ENCODE peak calls at places on chromosomes 1 and 21, in six cellular contexts. One of them, this sample, is unnamed.

GRCh38 chr1:32988665-32989064 is 24.1 kb upstream of the RNF19B start:
- DNase-seq in ovary: no peak
- DNase-seq in uterus: no peak
- DNase-seq in choroid plexus epithelial cell: peak; percentile 90
- DNase-seq in CD8-positive, alpha-beta T cell: no peak
- DNase-seq in cardiac muscle cell: no peak
- DNase-seq in this sample: no peak

GRCh38 chr1:226029568-226030225 is 30.6 kb upstream of the SDE2 start:
- DNase-seq in choroid plexus epithelial cell: no peak
- DNase-seq in CD8-positive, alpha-beta T cell: no peak
- DNase-seq in uterus: no peak
- DNase-seq in cardiac muscle cell: no peak
- DNase-seq in ovary: no peak
- DNase-seq in this sample: no peak

GRCh38 chr1:25562101-25562927 is 18.9 kb downstream of the LDLRAP1 start:
- DNase-seq in uterus: no peak
- DNase-seq in ovary: no peak
- DNase-seq in cardiac muscle cell: no peak
- DNase-seq in CD8-positive, alpha-beta T cell: peak; percentile 90
- DNase-seq in choroid plexus epithelial cell: no peak
- DNase-seq in this sample: no peak

GRCh38 chr1:235697517-235697916 is 47.9 kb upstream of the GNG4 start:
- DNase-seq in cardiac muscle cell: no peak
- DNase-seq in uterus: no peak
- DNase-seq in ovary: no peak
- DNase-seq in CD8-positive, alpha-beta T cell: no peak
- DNase-seq in choroid plexus epithelial cell: no peak
- DNase-seq in this sample: no peak

GRCh38 chr1:78797108-78797781 is 147.6 kb downstream of the IFI44 start:
- DNase-seq in CD8-positive, alpha-beta T cell: no peak
- DNase-seq in ovary: no peak
- DNase-seq in cardiac muscle cell: no peak
- DNase-seq in choroid plexus epithelial cell: no peak
- DNase-seq in uterus: no peak
- DNase-seq in this sample: no peak

GRCh38 chr1:107926436-107927080 is 38.4 kb downstream of the VAV3 start:
- DNase-seq in ovary: no peak
- DNase-seq in cardiac muscle cell: no peak
- DNase-seq in uterus: no peak
- DNase-seq in choroid plexus epithelial cell: peak; percentile 37
- DNase-seq in CD8-positive, alpha-beta T cell: no peak
- DNase-seq in this sample: no peak

GRCh38 chr1:228274452-228275153 is 66.8 kb downstream of the OBSCN start:
- DNase-seq in ovary: peak; percentile 28
- DNase-seq in uterus: no peak
- DNase-seq in CD8-positive, alpha-beta T cell: no peak
- DNase-seq in choroid plexus epithelial cell: no peak
- DNase-seq in cardiac muscle cell: no peak
- DNase-seq in this sample: no peak

GRCh38 chr21:30340714-30341573 is 3.5 kb upstream of the KRTAP27-1 start:
- DNase-seq in cardiac muscle cell: peak; percentile 65
- DNase-seq in uterus: no peak
- DNase-seq in choroid plexus epithelial cell: peak; percentile 72
- DNase-seq in ovary: no peak
- DNase-seq in CD8-positive, alpha-beta T cell: peak; percentile 7
- DNase-seq in this sample: no peak

GRCh38 chr1:155379180-155379876 is 58.6 kb downstream of the RUSC1 start:
- DNase-seq in ovary: no peak
- DNase-seq in cardiac muscle cell: peak; percentile 5
- DNase-seq in uterus: no peak
- DNase-seq in CD8-positive, alpha-beta T cell: no peak
- DNase-seq in choroid plexus epithelial cell: peak; percentile 93
- DNase-seq in this sample: peak; percentile 55

GRCh38 chr1:238401138-238401537 is 510.4 kb upstream of the ZP4 start:
- DNase-seq in CD8-positive, alpha-beta T cell: no peak
- DNase-seq in choroid plexus epithelial cell: no peak
- DNase-seq in cardiac muscle cell: no peak
- DNase-seq in uterus: no peak
- DNase-seq in ovary: no peak
- DNase-seq in this sample: no peak

GRCh38 chr1:17587693-17588047 is 48.2 kb downstream of the ARHGEF10L start:
- DNase-seq in choroid plexus epithelial cell: peak; percentile 55
- DNase-seq in CD8-positive, alpha-beta T cell: no peak
- DNase-seq in uterus: no peak
- DNase-seq in cardiac muscle cell: peak; percentile 56
- DNase-seq in ovary: no peak
- DNase-seq in this sample: peak; percentile 67

GRCh38 chr1:101291562-101292035 is 54.8 kb downstream of the S1PR1 start:
- DNase-seq in uterus: no peak
- DNase-seq in CD8-positive, alpha-beta T cell: no peak
- DNase-seq in choroid plexus epithelial cell: peak; percentile 96
- DNase-seq in ovary: no peak
- DNase-seq in cardiac muscle cell: peak; percentile 30
- DNase-seq in this sample: peak; percentile 71

GRCh38 chr1:48744032-48744431 is 32.7 kb downstream of the BEND5 start:
- DNase-seq in ovary: no peak
- DNase-seq in cardiac muscle cell: no peak
- DNase-seq in uterus: no peak
- DNase-seq in choroid plexus epithelial cell: no peak
- DNase-seq in CD8-positive, alpha-beta T cell: no peak
- DNase-seq in this sample: no peak

GRCh38 chr1:3773572-3774502 is 1.3 kb downstream of the SMIM1 start:
- DNase-seq in choroid plexus epithelial cell: no peak
- DNase-seq in cardiac muscle cell: no peak
- DNase-seq in CD8-positive, alpha-beta T cell: no peak
- DNase-seq in ovary: peak; percentile 44
- DNase-seq in uterus: no peak
- DNase-seq in this sample: no peak

GRCh38 chr1:40919475-40920011 is 57.4 kb upstream of the CITED4 start:
- DNase-seq in ovary: no peak
- DNase-seq in choroid plexus epithelial cell: no peak
- DNase-seq in cardiac muscle cell: no peak
- DNase-seq in CD8-positive, alpha-beta T cell: no peak
- DNase-seq in uterus: no peak
- DNase-seq in this sample: no peak

GRCh38 chr1:234123867-234124266 is 219.4 kb downstream of the SLC35F3 start:
- DNase-seq in CD8-positive, alpha-beta T cell: no peak
- DNase-seq in ovary: no peak
- DNase-seq in cardiac muscle cell: no peak
- DNase-seq in uterus: no peak
- DNase-seq in choroid plexus epithelial cell: no peak
- DNase-seq in this sample: no peak

GRCh38 chr1:171245458-171246064 is 2.7 kb upstream of the FMO1 start:
- DNase-seq in cardiac muscle cell: peak; percentile 58
- DNase-seq in CD8-positive, alpha-beta T cell: peak; percentile 16
- DNase-seq in ovary: no peak
- DNase-seq in choroid plexus epithelial cell: peak; percentile 72
- DNase-seq in uterus: no peak
- DNase-seq in this sample: no peak

GRCh38 chr21:38057626-38058025 is 141.4 kb upstream of the KCNJ6 start:
- DNase-seq in cardiac muscle cell: no peak
- DNase-seq in ovary: no peak
- DNase-seq in choroid plexus epithelial cell: no peak
- DNase-seq in uterus: no peak
- DNase-seq in CD8-positive, alpha-beta T cell: no peak
- DNase-seq in this sample: no peak

GRCh38 chr1:69693921-69694320 is 126.2 kb downstream of the LRRC7 start:
- DNase-seq in cardiac muscle cell: no peak
- DNase-seq in ovary: no peak
- DNase-seq in choroid plexus epithelial cell: no peak
- DNase-seq in CD8-positive, alpha-beta T cell: no peak
- DNase-seq in uterus: no peak
- DNase-seq in this sample: no peak

GRCh38 chr1:57727121-57727520 is 303.3 kb upstream of the DAB1 start:
- DNase-seq in ovary: no peak
- DNase-seq in choroid plexus epithelial cell: no peak
- DNase-seq in cardiac muscle cell: no peak
- DNase-seq in CD8-positive, alpha-beta T cell: no peak
- DNase-seq in uterus: no peak
- DNase-seq in this sample: no peak

GRCh38 chr1:26754086-26754874 is 33.5 kb upstream of the PIGV start:
- DNase-seq in ovary: no peak
- DNase-seq in CD8-positive, alpha-beta T cell: no peak
- DNase-seq in cardiac muscle cell: no peak
- DNase-seq in uterus: no peak
- DNase-seq in choroid plexus epithelial cell: no peak
- DNase-seq in this sample: no peak

GRCh38 chr1:245153081-245153644 is 1.6 kb upstream of the KIF26B start:
- DNase-seq in uterus: peak; percentile 42
- DNase-seq in choroid plexus epithelial cell: peak; percentile 88
- DNase-seq in cardiac muscle cell: peak; percentile 89
- DNase-seq in ovary: peak; percentile 63
- DNase-seq in CD8-positive, alpha-beta T cell: peak; percentile 67
- DNase-seq in this sample: no peak

GRCh38 chr1:66446261-66447001 is 87.5 kb upstream of the SGIP1 start:
- DNase-seq in cardiac muscle cell: peak; percentile 74
- DNase-seq in uterus: no peak
- DNase-seq in ovary: no peak
- DNase-seq in CD8-positive, alpha-beta T cell: peak; percentile 34
- DNase-seq in choroid plexus epithelial cell: peak; percentile 86
- DNase-seq in this sample: peak; percentile 39

GRCh38 chr21:32520885-32521735 is 64.2 kb downstream of the TCP10L start:
- DNase-seq in cardiac muscle cell: no peak
- DNase-seq in uterus: peak; percentile 91
- DNase-seq in ovary: peak; percentile 84
- DNase-seq in choroid plexus epithelial cell: peak; percentile 98
- DNase-seq in CD8-positive, alpha-beta T cell: no peak
- DNase-seq in this sample: peak; percentile 97

GRCh38 chr1:160397651-160398050 is 2.7 kb upstream of the VANGL2 start:
- DNase-seq in choroid plexus epithelial cell: no peak
- DNase-seq in CD8-positive, alpha-beta T cell: no peak
- DNase-seq in uterus: no peak
- DNase-seq in cardiac muscle cell: no peak
- DNase-seq in ovary: no peak
- DNase-seq in this sample: no peak
- TF ChIP-seq CTCF in choroid plexus epithelial cell: no peak
- TF ChIP-seq CTCF in CD8-positive, alpha-beta T cell: no peak
- TF ChIP-seq CTCF in uterus: no peak
- TF ChIP-seq CTCF in cardiac muscle cell: no peak
- TF ChIP-seq CTCF in ovary: no peak
- TF ChIP-seq CTCF in this sample: no peak

DNA sequence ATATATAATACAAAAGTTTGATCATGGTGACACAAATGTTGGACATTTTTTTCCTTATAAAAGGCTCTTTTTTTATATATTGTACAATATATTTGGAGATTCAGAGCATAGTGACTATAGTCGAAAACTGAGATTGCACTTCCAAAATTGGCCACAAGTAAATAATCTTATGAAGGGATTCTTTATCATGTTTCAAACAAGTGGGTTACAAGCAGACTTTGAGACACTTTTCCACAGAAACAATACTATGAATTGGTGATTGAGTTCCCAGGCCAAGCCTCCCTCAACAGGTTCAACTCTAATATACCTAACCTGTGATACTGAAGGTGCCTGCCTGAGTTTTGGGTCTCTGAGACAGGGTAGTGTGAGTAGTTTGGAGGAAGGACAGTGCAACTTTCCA is 13.8 kb downstream of the LEPR start:
- DNase-seq in CD8-positive, alpha-beta T cell: no peak
- DNase-seq in choroid plexus epithelial cell: peak; percentile 11
- DNase-seq in ovary: no peak
- DNase-seq in uterus: no peak
- DNase-seq in cardiac muscle cell: no peak
- DNase-seq in this sample: no peak
- TF ChIP-seq CTCF in CD8-positive, alpha-beta T cell: no peak
- TF ChIP-seq CTCF in choroid plexus epithelial cell: no peak
- TF ChIP-seq CTCF in ovary: no peak
- TF ChIP-seq CTCF in uterus: no peak
- TF ChIP-seq CTCF in cardiac muscle cell: peak; percentile 23
- TF ChIP-seq CTCF in this sample: no peak

GRCh38 chr1:211580303-211580687 is 1.3 kb upstream of the SLC30A1 start:
- DNase-seq in choroid plexus epithelial cell: no peak
- DNase-seq in uterus: no peak
- DNase-seq in CD8-positive, alpha-beta T cell: no peak
- DNase-seq in cardiac muscle cell: no peak
- DNase-seq in ovary: no peak
- DNase-seq in this sample: no peak

GRCh38 chr1:211579434-211580302 is 707 bp upstream of the SLC30A1 start:
- DNase-seq in uterus: no peak
- DNase-seq in CD8-positive, alpha-beta T cell: peak; percentile 80
- DNase-seq in ovary: no peak
- DNase-seq in cardiac muscle cell: peak; percentile 93
- DNase-seq in choroid plexus epithelial cell: no peak
- DNase-seq in this sample: no peak

GRCh38 chr1:211581521-211581920 is 2.6 kb upstream of the SLC30A1 start:
- DNase-seq in choroid plexus epithelial cell: peak; percentile 65
- DNase-seq in cardiac muscle cell: no peak
- DNase-seq in CD8-positive, alpha-beta T cell: no peak
- DNase-seq in ovary: no peak
- DNase-seq in uterus: peak; percentile 45
- DNase-seq in this sample: peak; percentile 64

GRCh38 chr1:211586538-211586937 is 7.6 kb upstream of the SLC30A1 start:
- DNase-seq in cardiac muscle cell: no peak
- DNase-seq in choroid plexus epithelial cell: no peak
- DNase-seq in CD8-positive, alpha-beta T cell: no peak
- DNase-seq in ovary: no peak
- DNase-seq in uterus: no peak
- DNase-seq in this sample: no peak

DNA sequence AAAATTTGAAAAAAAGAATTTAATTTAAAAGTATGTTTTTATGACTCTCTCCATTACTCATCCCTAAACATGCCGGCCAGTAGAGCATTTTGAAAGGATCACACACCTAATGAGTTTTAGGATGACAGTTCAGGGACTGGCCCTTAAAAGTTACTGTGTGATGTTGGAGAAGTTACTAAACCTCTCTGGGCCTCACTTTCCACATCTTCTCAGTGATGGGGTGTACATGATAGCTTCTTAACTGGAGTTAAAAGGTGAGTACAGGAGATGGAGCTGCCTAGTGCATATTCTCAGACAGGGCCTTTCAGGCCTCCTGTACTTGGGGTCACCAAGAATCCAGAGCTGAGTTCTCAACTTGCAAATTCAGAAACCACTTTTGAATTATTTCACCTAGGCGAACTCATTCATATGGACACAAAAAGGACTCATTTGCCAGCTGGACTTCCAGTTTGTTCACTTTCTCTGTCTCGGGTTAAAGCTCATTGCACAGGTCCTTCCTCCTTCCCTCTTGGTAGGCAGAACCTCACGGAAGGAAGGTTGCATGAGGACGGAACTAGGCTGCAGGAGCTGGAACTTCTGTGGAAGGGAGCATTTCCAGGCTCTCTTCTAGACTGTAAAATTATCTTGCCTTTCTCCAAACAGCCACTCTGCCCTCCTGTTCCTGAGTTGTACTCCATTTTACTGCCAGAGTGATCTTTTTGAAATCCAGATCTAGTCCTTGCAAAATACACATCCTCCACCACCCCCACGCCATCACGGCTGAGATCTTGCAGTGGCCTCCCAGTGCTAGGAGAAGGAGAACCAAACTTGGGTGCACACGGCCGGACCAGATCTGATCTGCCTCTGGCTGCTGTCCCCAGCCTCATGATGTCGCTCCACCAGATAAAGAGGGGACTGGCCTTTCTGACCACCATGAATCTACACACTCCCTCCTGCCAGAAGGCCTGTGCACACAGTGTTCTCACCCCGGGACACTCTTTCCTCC is 4.3 kb upstream of the SLC30A1 start:
- DNase-seq in choroid plexus epithelial cell: no peak
- DNase-seq in uterus: no peak
- DNase-seq in ovary: no peak
- DNase-seq in cardiac muscle cell: no peak
- DNase-seq in CD8-positive, alpha-beta T cell: no peak
- DNase-seq in this sample: no peak
- TF ChIP-seq CTCF in choroid plexus epithelial cell: no peak
- TF ChIP-seq CTCF in uterus: no peak
- TF ChIP-seq CTCF in ovary: no peak
- TF ChIP-seq CTCF in cardiac muscle cell: no peak
- TF ChIP-seq CTCF in CD8-positive, alpha-beta T cell: no peak
- TF ChIP-seq CTCF in this sample: no peak

GRCh38 chr1:219066631-219067349 is 106.9 kb upstream of the LYPLAL1 start:
- DNase-seq in cardiac muscle cell: peak; percentile 36
- DNase-seq in CD8-positive, alpha-beta T cell: no peak
- DNase-seq in uterus: no peak
- DNase-seq in choroid plexus epithelial cell: peak; percentile 85
- DNase-seq in ovary: no peak
- DNase-seq in this sample: peak; percentile 46
- TF ChIP-seq CTCF in cardiac muscle cell: peak; percentile 55
- TF ChIP-seq CTCF in CD8-positive, alpha-beta T cell: no peak
- TF ChIP-seq CTCF in uterus: peak; percentile 38
- TF ChIP-seq CTCF in choroid plexus epithelial cell: peak; percentile 63
- TF ChIP-seq CTCF in ovary: peak; percentile 43
- TF ChIP-seq CTCF in this sample: peak; percentile 45